ENCODE peak calls at places on chromosomes 11 and 22, in nine cellular contexts. One of them, this sample, is unnamed. For H3K4me1, the result is how much of the 10 kb centered on the place peaks cover.

GRCh38 chr11:125922156-125922555 is 17.8 kb downstream of the DDX25 start:
- DNase-seq in right lobe of liver: no peak
- DNase-seq in HepG2: no peak
- DNase-seq in cardiac muscle cell: no peak
- DNase-seq in CD8-positive, alpha-beta T cell: no peak
- DNase-seq in IMR-90: no peak
- DNase-seq in fibroblast of lung: no peak
- DNase-seq in kidney: no peak
- DNase-seq in heart left ventricle: no peak
- DNase-seq in this sample: no peak

GRCh38 chr11:1010006-1010405 is 26.5 kb downstream of the MUC6 start:
- DNase-seq in right lobe of liver: no peak
- DNase-seq in HepG2: no peak
- DNase-seq in cardiac muscle cell: no peak
- DNase-seq in CD8-positive, alpha-beta T cell: no peak
- DNase-seq in IMR-90: no peak
- DNase-seq in fibroblast of lung: no peak
- DNase-seq in kidney: no peak
- DNase-seq in heart left ventricle: no peak
- DNase-seq in this sample: no peak

GRCh38 chr22:29706991-29707390 is 12.8 kb upstream of the CABP7 start:
- DNase-seq in right lobe of liver: no peak
- DNase-seq in HepG2: no peak
- DNase-seq in cardiac muscle cell: no peak
- DNase-seq in CD8-positive, alpha-beta T cell: no peak
- DNase-seq in IMR-90: no peak
- DNase-seq in fibroblast of lung: no peak
- DNase-seq in kidney: no peak
- DNase-seq in heart left ventricle: no peak
- DNase-seq in this sample: no peak

GRCh38 chr11:126664643-126665042 is 309.2 kb downstream of the ST3GAL4 start:
- DNase-seq in right lobe of liver: no peak
- DNase-seq in HepG2: no peak
- DNase-seq in cardiac muscle cell: no peak
- DNase-seq in CD8-positive, alpha-beta T cell: no peak
- DNase-seq in IMR-90: no peak
- DNase-seq in fibroblast of lung: no peak
- DNase-seq in kidney: no peak
- DNase-seq in heart left ventricle: no peak
- DNase-seq in this sample: no peak

GRCh38 chr11:1946812-1947480 is at the start of gene MRPL23:
- DNase-seq in right lobe of liver: no peak
- DNase-seq in HepG2: no peak
- DNase-seq in cardiac muscle cell: no peak
- DNase-seq in CD8-positive, alpha-beta T cell: peak
- DNase-seq in IMR-90: no peak
- DNase-seq in fibroblast of lung: no peak
- DNase-seq in kidney: no peak
- DNase-seq in heart left ventricle: no peak
- DNase-seq in this sample: peak

GRCh38 chr22:29470159-29470855 is 9.7 kb upstream of the NEFH start:
- DNase-seq in right lobe of liver: no peak
- DNase-seq in HepG2: peak
- DNase-seq in cardiac muscle cell: peak
- DNase-seq in CD8-positive, alpha-beta T cell: peak
- DNase-seq in IMR-90: peak
- DNase-seq in fibroblast of lung: peak
- DNase-seq in kidney: peak
- DNase-seq in heart left ventricle: peak
- DNase-seq in this sample: peak

GRCh38 chr11:122170815-122171475 is 54.9 kb upstream of the BLID start:
- DNase-seq in right lobe of liver: no peak
- DNase-seq in HepG2: no peak
- DNase-seq in cardiac muscle cell: peak
- DNase-seq in CD8-positive, alpha-beta T cell: no peak
- DNase-seq in IMR-90: peak
- DNase-seq in fibroblast of lung: peak
- DNase-seq in kidney: no peak
- DNase-seq in heart left ventricle: no peak
- DNase-seq in this sample: no peak

GRCh38 chr11:86589204-86589603 is 83.2 kb downstream of the ME3 start:
- DNase-seq in right lobe of liver: no peak
- DNase-seq in HepG2: no peak
- DNase-seq in cardiac muscle cell: no peak
- DNase-seq in CD8-positive, alpha-beta T cell: no peak
- DNase-seq in IMR-90: no peak
- DNase-seq in fibroblast of lung: no peak
- DNase-seq in kidney: no peak
- DNase-seq in heart left ventricle: no peak
- DNase-seq in this sample: no peak

GRCh38 chr11:94131363-94132115 is 2.9 kb downstream of the PANX1 start:
- DNase-seq in right lobe of liver: no peak
- DNase-seq in HepG2: no peak
- DNase-seq in cardiac muscle cell: peak
- DNase-seq in CD8-positive, alpha-beta T cell: no peak
- DNase-seq in IMR-90: peak
- DNase-seq in fibroblast of lung: peak
- DNase-seq in kidney: no peak
- DNase-seq in heart left ventricle: peak
- DNase-seq in this sample: no peak

GRCh38 chr11:46826310-46827044 is 19.6 kb downstream of the CKAP5 start:
- DNase-seq in right lobe of liver: peak
- DNase-seq in HepG2: peak
- DNase-seq in cardiac muscle cell: peak
- DNase-seq in CD8-positive, alpha-beta T cell: peak
- DNase-seq in IMR-90: peak
- DNase-seq in fibroblast of lung: peak
- DNase-seq in kidney: peak
- DNase-seq in heart left ventricle: peak
- DNase-seq in this sample: peak

GRCh38 chr11:66976925-66977324 is 1.8 kb downstream of the C11orf86 start:
- DNase-seq in right lobe of liver: no peak
- DNase-seq in HepG2: no peak
- DNase-seq in cardiac muscle cell: no peak
- DNase-seq in CD8-positive, alpha-beta T cell: no peak
- DNase-seq in IMR-90: no peak
- DNase-seq in fibroblast of lung: no peak
- DNase-seq in kidney: no peak
- DNase-seq in heart left ventricle: no peak
- DNase-seq in this sample: no peak

GRCh38 chr11:83156150-83156995 is 558 bp upstream of the PCF11 start:
- DNase-seq in right lobe of liver: peak
- DNase-seq in HepG2: peak
- DNase-seq in cardiac muscle cell: peak
- DNase-seq in CD8-positive, alpha-beta T cell: peak
- DNase-seq in IMR-90: peak
- DNase-seq in fibroblast of lung: peak
- DNase-seq in kidney: peak
- DNase-seq in heart left ventricle: peak
- DNase-seq in this sample: no peak

DNA sequence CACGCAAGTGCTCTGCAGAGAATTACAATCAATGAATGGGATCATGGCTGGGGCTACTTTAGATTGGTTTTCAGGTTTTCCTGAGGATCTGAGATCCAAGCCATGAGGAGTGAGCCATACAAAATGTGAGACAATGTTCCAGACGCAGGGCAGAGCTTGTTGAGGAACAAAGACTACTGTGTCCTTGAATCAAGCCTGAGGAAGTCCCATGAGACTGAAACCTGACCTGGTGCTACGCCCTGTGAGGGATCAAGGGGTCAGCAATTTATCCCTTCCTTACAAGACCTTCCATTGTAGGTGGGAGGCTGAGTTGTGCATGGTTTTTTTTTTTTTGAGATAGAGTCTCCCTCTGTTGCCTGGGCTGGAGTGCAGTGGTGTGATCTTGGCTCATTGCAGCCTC is 2.1 kb downstream of the INCENP start:
- DNase-seq in right lobe of liver: no peak
- DNase-seq in HepG2: no peak
- DNase-seq in cardiac muscle cell: no peak
- DNase-seq in CD8-positive, alpha-beta T cell: no peak
- DNase-seq in IMR-90: no peak
- DNase-seq in fibroblast of lung: no peak
- DNase-seq in kidney: no peak
- DNase-seq in heart left ventricle: no peak
- DNase-seq in this sample: no peak
- H3K4me3 ChIP-seq in right lobe of liver: no peak
- H3K4me3 ChIP-seq in HepG2: peak
- H3K4me3 ChIP-seq in cardiac muscle cell: no peak
- H3K4me3 ChIP-seq in CD8-positive, alpha-beta T cell: no peak
- H3K4me3 ChIP-seq in IMR-90: no peak
- H3K4me3 ChIP-seq in fibroblast of lung: peak
- H3K4me3 ChIP-seq in kidney: no peak
- H3K4me3 ChIP-seq in heart left ventricle: no peak
- H3K4me3 ChIP-seq in this sample: no peak

DNA sequence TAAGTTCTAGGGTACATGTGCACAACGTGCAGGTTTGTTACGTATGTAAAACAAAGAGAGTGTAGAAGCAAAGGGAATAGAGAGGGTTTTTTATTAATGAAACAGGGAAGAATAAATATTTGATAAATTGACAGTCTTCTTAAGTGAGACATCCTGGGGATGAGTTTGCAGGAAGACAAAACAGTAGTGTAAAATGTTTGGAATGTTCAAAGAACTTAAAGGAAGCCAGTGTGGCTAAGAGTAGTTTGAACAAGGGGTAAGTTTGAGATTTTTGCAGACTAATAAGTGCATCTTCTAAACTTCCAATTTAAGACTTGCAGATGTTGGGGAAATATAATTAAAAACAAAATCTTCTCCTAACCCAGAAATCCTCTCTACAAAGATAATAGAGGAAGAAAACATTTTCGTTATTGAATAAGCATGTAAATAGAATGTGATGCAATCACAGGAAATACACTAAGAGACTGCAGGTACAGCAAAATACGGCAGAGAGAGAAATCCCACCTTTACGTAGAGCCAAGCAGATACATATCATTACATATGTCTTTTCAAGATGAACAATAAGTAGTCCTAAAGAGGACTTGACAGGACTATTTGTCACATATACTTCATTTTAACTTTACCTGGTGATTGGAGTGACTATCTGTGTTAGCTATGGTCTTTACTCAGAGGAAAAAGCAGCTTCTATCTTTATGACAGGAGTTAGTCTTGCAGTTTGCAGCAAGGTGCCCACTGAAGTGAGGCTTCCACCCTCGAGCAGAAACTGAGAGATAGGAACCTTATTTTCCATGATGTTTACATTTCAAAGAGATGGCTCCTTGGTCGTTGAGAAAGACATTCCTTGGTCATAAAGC is 402.1 kb downstream of the CNTN5 start:
- DNase-seq in right lobe of liver: no peak
- DNase-seq in HepG2: no peak
- DNase-seq in cardiac muscle cell: no peak
- DNase-seq in CD8-positive, alpha-beta T cell: no peak
- DNase-seq in IMR-90: peak
- DNase-seq in fibroblast of lung: peak
- DNase-seq in kidney: no peak
- DNase-seq in heart left ventricle: no peak
- DNase-seq in this sample: no peak
- H3K4me1 ChIP-seq in right lobe of liver: under half
- H3K4me1 ChIP-seq in HepG2: under half
- H3K4me1 ChIP-seq in cardiac muscle cell: under half
- H3K4me1 ChIP-seq in CD8-positive, alpha-beta T cell: under half
- H3K4me1 ChIP-seq in IMR-90: under half
- H3K4me1 ChIP-seq in fibroblast of lung: under half
- H3K4me1 ChIP-seq in kidney: under half
- H3K4me1 ChIP-seq in heart left ventricle: under half
- H3K4me1 ChIP-seq in this sample: under half

GRCh38 chr11:62705401-62705800 is 1.8 kb downstream of the BSCL2 start:
- DNase-seq in right lobe of liver: no peak
- DNase-seq in HepG2: no peak
- DNase-seq in cardiac muscle cell: no peak
- DNase-seq in CD8-positive, alpha-beta T cell: no peak
- DNase-seq in IMR-90: no peak
- DNase-seq in fibroblast of lung: no peak
- DNase-seq in kidney: no peak
- DNase-seq in heart left ventricle: no peak
- DNase-seq in this sample: no peak
- TF ChIP-seq CTCF in right lobe of liver: no peak
- TF ChIP-seq CTCF in HepG2: no peak
- TF ChIP-seq CTCF in cardiac muscle cell: no peak
- TF ChIP-seq CTCF in CD8-positive, alpha-beta T cell: no peak
- TF ChIP-seq CTCF in IMR-90: no peak
- TF ChIP-seq CTCF in fibroblast of lung: no peak
- TF ChIP-seq CTCF in kidney: no peak
- TF ChIP-seq CTCF in heart left ventricle: no peak
- TF ChIP-seq CTCF in this sample: no peak

GRCh38 chr22:38694049-38694448 is 6.7 kb downstream of the JOSD1 start:
- DNase-seq in right lobe of liver: no peak
- DNase-seq in HepG2: peak
- DNase-seq in cardiac muscle cell: no peak
- DNase-seq in CD8-positive, alpha-beta T cell: no peak
- DNase-seq in IMR-90: no peak
- DNase-seq in fibroblast of lung: no peak
- DNase-seq in kidney: no peak
- DNase-seq in heart left ventricle: no peak
- DNase-seq in this sample: no peak
- H3K4me3 ChIP-seq in right lobe of liver: no peak
- H3K4me3 ChIP-seq in HepG2: no peak
- H3K4me3 ChIP-seq in cardiac muscle cell: no peak
- H3K4me3 ChIP-seq in CD8-positive, alpha-beta T cell: no peak
- H3K4me3 ChIP-seq in IMR-90: no peak
- H3K4me3 ChIP-seq in fibroblast of lung: no peak
- H3K4me3 ChIP-seq in kidney: no peak
- H3K4me3 ChIP-seq in heart left ventricle: no peak
- H3K4me3 ChIP-seq in this sample: no peak

DNA sequence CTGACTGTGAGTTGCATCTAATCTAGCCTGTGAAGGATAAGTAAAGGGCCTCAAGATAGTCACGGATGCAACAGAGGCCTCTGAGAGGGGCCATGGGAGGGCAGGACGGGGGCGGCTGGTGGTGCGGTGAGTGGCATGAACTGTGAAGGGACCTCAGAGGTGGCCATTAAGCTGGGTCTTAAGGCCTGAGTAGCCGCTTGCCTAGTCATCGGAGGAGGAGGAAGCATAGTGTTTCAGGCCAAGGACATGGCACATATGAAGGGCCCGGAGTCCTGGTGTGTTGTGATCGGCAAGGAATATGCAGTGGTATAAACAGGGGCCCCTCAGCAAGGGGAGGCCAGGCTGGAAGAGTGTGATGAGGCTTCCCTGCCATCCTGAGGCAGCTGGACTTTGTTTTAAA is 51.8 kb downstream of the TRIOBP start:
- DNase-seq in right lobe of liver: no peak
- DNase-seq in HepG2: no peak
- DNase-seq in cardiac muscle cell: no peak
- DNase-seq in CD8-positive, alpha-beta T cell: no peak
- DNase-seq in IMR-90: no peak
- DNase-seq in fibroblast of lung: no peak
- DNase-seq in kidney: no peak
- DNase-seq in heart left ventricle: no peak
- DNase-seq in this sample: no peak
- H3K4me1 ChIP-seq in right lobe of liver: under half
- H3K4me1 ChIP-seq in HepG2: half or more
- H3K4me1 ChIP-seq in cardiac muscle cell: under half
- H3K4me1 ChIP-seq in CD8-positive, alpha-beta T cell: under half
- H3K4me1 ChIP-seq in IMR-90: half or more
- H3K4me1 ChIP-seq in fibroblast of lung: half or more
- H3K4me1 ChIP-seq in kidney: under half
- H3K4me1 ChIP-seq in heart left ventricle: half or more
- H3K4me1 ChIP-seq in this sample: half or more

DNA sequence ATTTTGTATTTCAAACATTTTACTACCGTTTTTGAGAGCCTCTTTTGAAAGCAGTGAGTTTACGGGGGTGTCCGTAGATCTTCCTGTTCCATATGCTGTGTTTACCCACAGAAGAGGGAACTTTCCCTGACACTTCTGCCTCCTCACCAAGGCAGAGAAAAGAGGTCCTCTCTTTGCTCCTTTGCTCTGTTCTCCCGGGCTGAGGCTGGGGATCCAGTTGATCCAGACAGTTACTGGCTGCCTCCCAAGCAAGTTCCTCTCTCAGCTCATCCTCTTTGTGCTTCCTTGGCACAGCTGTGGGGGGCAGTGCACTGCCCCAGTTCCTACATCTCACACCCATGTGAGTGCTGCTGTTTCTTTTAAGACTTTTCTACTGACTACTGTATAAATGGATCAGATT is 813.7 kb downstream of the NTM start:
- DNase-seq in right lobe of liver: no peak
- DNase-seq in HepG2: no peak
- DNase-seq in cardiac muscle cell: no peak
- DNase-seq in CD8-positive, alpha-beta T cell: no peak
- DNase-seq in IMR-90: no peak
- DNase-seq in fibroblast of lung: no peak
- DNase-seq in kidney: no peak
- DNase-seq in heart left ventricle: no peak
- DNase-seq in this sample: no peak
- TF ChIP-seq CTCF in right lobe of liver: no peak
- TF ChIP-seq CTCF in HepG2: no peak
- TF ChIP-seq CTCF in cardiac muscle cell: no peak
- TF ChIP-seq CTCF in CD8-positive, alpha-beta T cell: no peak
- TF ChIP-seq CTCF in IMR-90: no peak
- TF ChIP-seq CTCF in fibroblast of lung: no peak
- TF ChIP-seq CTCF in kidney: no peak
- TF ChIP-seq CTCF in heart left ventricle: no peak
- TF ChIP-seq CTCF in this sample: no peak